ENCODE peak calls at places on chromosomes 2 and 18, in five cellular contexts. K is gastrocnemius medialis; R is SK-N-SH; W is CD8-positive, alpha-beta memory T cell; N is lower lobe of right lung. L is an unnamed sample.

GRCh38 chr18:525066-525797 is 24.7 kb upstream of the COLEC12 start:
- DNase-seq in K (no peak), W (no peak), R (no peak), N (no peak), L (no peak)

GRCh38 chr2:20196053-20196880 is 28.7 kb downstream of the SDC1 start:
- DNase-seq in K (no peak), W (no peak), R (no peak), N (peak; percentile 85), L (no peak)

GRCh38 chr2:144938308-144938709 is 418.4 kb upstream of the ZEB2 start:
- DNase-seq in N (no peak), W (no peak), K (no peak), R (peak; percentile 6), L (no peak)

GRCh38 chr2:20050104-20050711 is 1.2 kb downstream of the LAPTM4A start:
- DNase-seq in W (no peak), N (no peak), K (no peak), R (peak; percentile 30), L (no peak)

GRCh38 chr2:222434204-222434603 is 9.9 kb downstream of the SGPP2 start:
- DNase-seq in R (no peak), N (no peak), W (no peak), K (no peak), L (no peak)

GRCh38 chr18:29034113-29034856 is 857.4 kb upstream of the CDH2 start:
- DNase-seq in W (no peak), K (no peak), N (no peak), R (no peak), L (no peak)

GRCh38 chr2:4678937-4679336 is 975.6 kb downstream of the DCDC2C start:
- DNase-seq in N (no peak), R (no peak), K (no peak), W (no peak), L (no peak)

GRCh38 chr18:69635482-69635881 is 234.8 kb downstream of the DOK6 start:
- DNase-seq in W (no peak), N (no peak), R (no peak), K (no peak), L (no peak)

GRCh38 chr2:26913599-26914285 is 56.7 kb upstream of the MAPRE3 start:
- DNase-seq in N (no peak), W (no peak), K (no peak), R (no peak), L (no peak)

GRCh38 chr2:20526666-20527065 is 79.8 kb downstream of the RHOB start:
- DNase-seq in N (no peak), W (no peak), K (no peak), R (peak; percentile 88), L (peak; percentile 69)

GRCh38 chr2:218946621-218947020 is 12.8 kb upstream of the CDK5R2 start:
- DNase-seq in N (no peak), K (no peak), W (no peak), R (no peak), L (no peak)

GRCh38 chr18:31819106-31819924 is 58.6 kb upstream of the SLC25A52 start:
- DNase-seq in W (no peak), N (no peak), K (no peak), R (peak; percentile 34), L (no peak)

GRCh38 chr2:14684516-14684915 is 52.0 kb downstream of the LRATD1 start:
- DNase-seq in K (no peak), N (no peak), W (no peak), R (no peak), L (no peak)

DNA sequence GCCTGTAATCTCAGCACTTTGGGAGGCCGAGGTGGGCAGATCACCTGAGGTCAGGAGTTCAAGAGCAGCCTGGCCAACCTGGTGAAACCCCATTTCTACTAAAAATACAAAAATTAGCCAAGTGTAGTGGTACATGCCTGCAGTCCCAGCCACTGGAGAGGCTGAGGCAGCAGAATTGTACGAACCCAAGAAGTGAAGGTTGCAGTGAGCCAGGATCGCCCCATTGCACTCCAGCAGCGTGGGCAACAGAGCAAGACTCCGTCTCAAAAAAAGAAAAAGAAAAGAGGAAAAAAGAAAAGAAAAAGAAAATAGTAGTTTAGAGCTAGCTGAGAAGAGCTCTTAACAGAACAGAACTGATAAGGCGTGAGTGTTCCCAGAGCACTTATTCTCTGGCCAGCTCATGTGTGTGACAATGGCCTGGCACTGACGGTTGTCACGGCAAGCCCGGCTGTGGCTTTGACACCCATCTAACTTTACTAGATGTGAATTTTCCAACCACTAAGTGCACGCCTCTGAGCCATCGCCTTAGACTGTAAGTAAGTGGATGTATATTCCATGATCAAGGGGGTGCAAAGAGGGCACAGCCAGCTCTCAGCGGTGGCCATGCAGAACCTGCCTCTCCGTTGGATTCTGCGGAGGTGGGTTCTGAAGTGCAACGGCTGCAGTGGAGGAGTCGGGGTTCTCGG is 80.0 kb downstream of the ZNF516 start:
- DNase-seq in W (no peak), K (no peak), R (no peak), N (no peak), L (no peak)
- H3K27ac ChIP-seq in W (no peak overlapping the region), K (no peak overlapping the region), R (no peak overlapping the region), N (no peak overlapping the region), L (no peak overlapping the region)

GRCh38 chr2:45612741-45613140 is 1.7 kb upstream of the SRBD1 start:
- DNase-seq in W (no peak), N (no peak), K (no peak), R (no peak), L (no peak)
- H3K27ac ChIP-seq in W (no peak overlapping the region), N (no peak overlapping the region), K (no peak overlapping the region), R (no peak overlapping the region), L (no peak overlapping the region)

DNA sequence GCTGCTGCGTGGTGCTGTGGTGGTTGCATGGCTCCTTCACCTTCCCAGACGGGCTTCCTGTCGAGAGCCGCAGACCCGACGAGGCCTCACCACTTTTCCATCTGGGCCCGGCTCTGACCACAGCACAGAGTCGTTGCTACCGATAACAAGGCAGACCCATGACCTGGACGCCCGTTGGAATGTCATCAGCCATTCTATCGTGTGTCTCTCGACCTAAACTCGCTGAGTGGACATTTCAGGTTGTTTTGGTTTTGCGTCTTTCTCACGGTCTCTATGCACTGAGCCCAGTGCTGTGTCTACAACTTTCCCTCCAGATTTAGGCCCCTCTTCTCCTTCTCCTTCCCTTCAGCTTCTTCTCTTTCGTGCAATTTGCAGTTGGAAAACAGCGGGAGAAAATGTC is 204.7 kb upstream of the TPO start:
- DNase-seq in W (no peak), R (no peak), K (no peak), N (no peak), L (no peak)
- H3K27ac ChIP-seq in W (no peak overlapping the region), R (no peak overlapping the region), K (no peak overlapping the region), N (no peak overlapping the region), L (no peak overlapping the region)

GRCh38 chr2:99489758-99490087 is at the start of gene REV1:
- DNase-seq in K (no peak), R (no peak), N (no peak), W (no peak), L (no peak)

GRCh38 chr2:99488999-99489757 is 639 bp downstream of the REV1 start:
- DNase-seq in N (peak; percentile 84), W (peak; percentile 56), K (peak; percentile 39), R (peak; percentile 88), L (peak; percentile 90)

GRCh38 chr2:99492721-99493120 is 2.9 kb upstream of the REV1 start:
- DNase-seq in W (no peak), N (no peak), R (no peak), K (no peak), L (no peak)

GRCh38 chr2:99488587-99488998 is 1.2 kb downstream of the REV1 start:
- DNase-seq in R (peak; percentile 41), K (no peak), N (no peak), W (no peak), L (no peak)

GRCh38 chr2:99490088-99491065 is 560 bp upstream of the REV1 start:
- DNase-seq in R (peak; percentile 99), N (peak; percentile 94), W (peak; percentile 92), K (peak; percentile 81), L (peak; percentile 98)
- H3K27ac ChIP-seq in R (peak overlapping the region; percentile 79), N (peak overlapping the region; percentile 95), W (peak overlapping the region; percentile 78), K (peak overlapping the region; percentile 93), L (peak overlapping the region; percentile 96)